ENCODE peak calls at places on chromosome 11, in ten cellular contexts. One of them, this sample, is unnamed.

GRCh38 chr11:110173775-110174644 is 80.8 kb downstream of the ZC3H12C start:
- DNase-seq in A172: no peak
- DNase-seq in A673: peak
- DNase-seq in lower leg skin: peak
- DNase-seq in activated T-cell treated with anti-CD3 and anti-CD28 coated beads, Interleukin-2, amount 50 U/mL, for 1 hour: peak
- DNase-seq in anterior cingulate cortex: peak
- DNase-seq in left cardiac atrium: peak
- DNase-seq in naive thymus-derived CD4-positive, alpha-beta T cell: peak
- DNase-seq in left kidney: peak
- DNase-seq in activated gamma-delta T cell treated with anti-CD3 and anti-CD28 coated beads, Interleukin-2, amount 50 U/mL, for 16 hours: peak
- DNase-seq in this sample: no peak

GRCh38 chr11:48141475-48142100 is 75.0 kb upstream of the OR4B1 start:
- DNase-seq in A172: peak
- DNase-seq in A673: no peak
- DNase-seq in lower leg skin: peak
- DNase-seq in activated T-cell treated with anti-CD3 and anti-CD28 coated beads, Interleukin-2, amount 50 U/mL, for 1 hour: no peak
- DNase-seq in anterior cingulate cortex: no peak
- DNase-seq in left cardiac atrium: no peak
- DNase-seq in naive thymus-derived CD4-positive, alpha-beta T cell: peak
- DNase-seq in left kidney: no peak
- DNase-seq in activated gamma-delta T cell treated with anti-CD3 and anti-CD28 coated beads, Interleukin-2, amount 50 U/mL, for 16 hours: no peak
- DNase-seq in this sample: peak

GRCh38 chr11:131839326-131839725 is 468.9 kb downstream of the NTM start:
- DNase-seq in A172: no peak
- DNase-seq in A673: no peak
- DNase-seq in lower leg skin: no peak
- DNase-seq in activated T-cell treated with anti-CD3 and anti-CD28 coated beads, Interleukin-2, amount 50 U/mL, for 1 hour: no peak
- DNase-seq in anterior cingulate cortex: no peak
- DNase-seq in left cardiac atrium: no peak
- DNase-seq in naive thymus-derived CD4-positive, alpha-beta T cell: no peak
- DNase-seq in left kidney: peak
- DNase-seq in activated gamma-delta T cell treated with anti-CD3 and anti-CD28 coated beads, Interleukin-2, amount 50 U/mL, for 16 hours: no peak
- DNase-seq in this sample: no peak

GRCh38 chr11:64000026-64000739 is 13.9 kb downstream of the OTUB1 start:
- DNase-seq in A172: no peak
- DNase-seq in A673: peak
- DNase-seq in lower leg skin: peak
- DNase-seq in activated T-cell treated with anti-CD3 and anti-CD28 coated beads, Interleukin-2, amount 50 U/mL, for 1 hour: peak
- DNase-seq in anterior cingulate cortex: peak
- DNase-seq in left cardiac atrium: peak
- DNase-seq in naive thymus-derived CD4-positive, alpha-beta T cell: peak
- DNase-seq in left kidney: peak
- DNase-seq in activated gamma-delta T cell treated with anti-CD3 and anti-CD28 coated beads, Interleukin-2, amount 50 U/mL, for 16 hours: peak
- DNase-seq in this sample: no peak

GRCh38 chr11:120811199-120811598 is 212.7 kb upstream of the TBCEL start:
- DNase-seq in A172: no peak
- DNase-seq in A673: no peak
- DNase-seq in lower leg skin: no peak
- DNase-seq in activated T-cell treated with anti-CD3 and anti-CD28 coated beads, Interleukin-2, amount 50 U/mL, for 1 hour: no peak
- DNase-seq in anterior cingulate cortex: no peak
- DNase-seq in left cardiac atrium: no peak
- DNase-seq in naive thymus-derived CD4-positive, alpha-beta T cell: no peak
- DNase-seq in left kidney: no peak
- DNase-seq in activated gamma-delta T cell treated with anti-CD3 and anti-CD28 coated beads, Interleukin-2, amount 50 U/mL, for 16 hours: no peak
- DNase-seq in this sample: no peak

GRCh38 chr11:106888386-106888785 is 129.9 kb downstream of the GUCY1A2 start:
- DNase-seq in A172: no peak
- DNase-seq in A673: no peak
- DNase-seq in lower leg skin: no peak
- DNase-seq in activated T-cell treated with anti-CD3 and anti-CD28 coated beads, Interleukin-2, amount 50 U/mL, for 1 hour: no peak
- DNase-seq in anterior cingulate cortex: no peak
- DNase-seq in left cardiac atrium: no peak
- DNase-seq in naive thymus-derived CD4-positive, alpha-beta T cell: no peak
- DNase-seq in left kidney: no peak
- DNase-seq in activated gamma-delta T cell treated with anti-CD3 and anti-CD28 coated beads, Interleukin-2, amount 50 U/mL, for 16 hours: no peak
- DNase-seq in this sample: no peak

GRCh38 chr11:15674756-15675155 is 560.0 kb downstream of the INSC start:
- DNase-seq in A172: no peak
- DNase-seq in A673: no peak
- DNase-seq in lower leg skin: no peak
- DNase-seq in activated T-cell treated with anti-CD3 and anti-CD28 coated beads, Interleukin-2, amount 50 U/mL, for 1 hour: no peak
- DNase-seq in anterior cingulate cortex: no peak
- DNase-seq in left cardiac atrium: no peak
- DNase-seq in naive thymus-derived CD4-positive, alpha-beta T cell: no peak
- DNase-seq in left kidney: no peak
- DNase-seq in activated gamma-delta T cell treated with anti-CD3 and anti-CD28 coated beads, Interleukin-2, amount 50 U/mL, for 16 hours: no peak
- DNase-seq in this sample: no peak

GRCh38 chr11:67436459-67437081 is 912 bp downstream of the PTPRCAP start:
- DNase-seq in A172: no peak
- DNase-seq in A673: no peak
- DNase-seq in lower leg skin: no peak
- DNase-seq in activated T-cell treated with anti-CD3 and anti-CD28 coated beads, Interleukin-2, amount 50 U/mL, for 1 hour: peak
- DNase-seq in anterior cingulate cortex: no peak
- DNase-seq in left cardiac atrium: peak
- DNase-seq in naive thymus-derived CD4-positive, alpha-beta T cell: peak
- DNase-seq in left kidney: no peak
- DNase-seq in activated gamma-delta T cell treated with anti-CD3 and anti-CD28 coated beads, Interleukin-2, amount 50 U/mL, for 16 hours: no peak
- DNase-seq in this sample: no peak

GRCh38 chr11:9490376-9490775 is 29.6 kb downstream of the ZNF143 start:
- DNase-seq in A172: no peak
- DNase-seq in A673: no peak
- DNase-seq in lower leg skin: no peak
- DNase-seq in activated T-cell treated with anti-CD3 and anti-CD28 coated beads, Interleukin-2, amount 50 U/mL, for 1 hour: no peak
- DNase-seq in anterior cingulate cortex: no peak
- DNase-seq in left cardiac atrium: no peak
- DNase-seq in naive thymus-derived CD4-positive, alpha-beta T cell: no peak
- DNase-seq in left kidney: no peak
- DNase-seq in activated gamma-delta T cell treated with anti-CD3 and anti-CD28 coated beads, Interleukin-2, amount 50 U/mL, for 16 hours: no peak
- DNase-seq in this sample: no peak

GRCh38 chr11:75476716-75477613 is 44.0 kb upstream of the KLHL35 start:
- DNase-seq in A172: no peak
- DNase-seq in A673: no peak
- DNase-seq in lower leg skin: no peak
- DNase-seq in activated T-cell treated with anti-CD3 and anti-CD28 coated beads, Interleukin-2, amount 50 U/mL, for 1 hour: no peak
- DNase-seq in anterior cingulate cortex: no peak
- DNase-seq in left cardiac atrium: no peak
- DNase-seq in naive thymus-derived CD4-positive, alpha-beta T cell: no peak
- DNase-seq in left kidney: peak
- DNase-seq in activated gamma-delta T cell treated with anti-CD3 and anti-CD28 coated beads, Interleukin-2, amount 50 U/mL, for 16 hours: no peak
- DNase-seq in this sample: no peak

GRCh38 chr11:18844753-18845367 is 53.3 kb upstream of the PTPN5 start:
- DNase-seq in A172: peak
- DNase-seq in A673: peak
- DNase-seq in lower leg skin: no peak
- DNase-seq in activated T-cell treated with anti-CD3 and anti-CD28 coated beads, Interleukin-2, amount 50 U/mL, for 1 hour: no peak
- DNase-seq in anterior cingulate cortex: no peak
- DNase-seq in left cardiac atrium: no peak
- DNase-seq in naive thymus-derived CD4-positive, alpha-beta T cell: no peak
- DNase-seq in left kidney: peak
- DNase-seq in activated gamma-delta T cell treated with anti-CD3 and anti-CD28 coated beads, Interleukin-2, amount 50 U/mL, for 16 hours: no peak
- DNase-seq in this sample: peak

GRCh38 chr11:1744137-1744878 is 6.1 kb downstream of the IFITM10 start:
- DNase-seq in A172: no peak
- DNase-seq in A673: no peak
- DNase-seq in lower leg skin: peak
- DNase-seq in activated T-cell treated with anti-CD3 and anti-CD28 coated beads, Interleukin-2, amount 50 U/mL, for 1 hour: no peak
- DNase-seq in anterior cingulate cortex: peak
- DNase-seq in left cardiac atrium: peak
- DNase-seq in naive thymus-derived CD4-positive, alpha-beta T cell: no peak
- DNase-seq in left kidney: no peak
- DNase-seq in activated gamma-delta T cell treated with anti-CD3 and anti-CD28 coated beads, Interleukin-2, amount 50 U/mL, for 16 hours: no peak
- DNase-seq in this sample: peak

GRCh38 chr11:60119708-60120107 is 31.2 kb downstream of the MS4A2 start:
- DNase-seq in A172: no peak
- DNase-seq in A673: no peak
- DNase-seq in lower leg skin: no peak
- DNase-seq in activated T-cell treated with anti-CD3 and anti-CD28 coated beads, Interleukin-2, amount 50 U/mL, for 1 hour: no peak
- DNase-seq in anterior cingulate cortex: no peak
- DNase-seq in left cardiac atrium: no peak
- DNase-seq in naive thymus-derived CD4-positive, alpha-beta T cell: no peak
- DNase-seq in left kidney: no peak
- DNase-seq in activated gamma-delta T cell treated with anti-CD3 and anti-CD28 coated beads, Interleukin-2, amount 50 U/mL, for 16 hours: no peak
- DNase-seq in this sample: no peak

GRCh38 chr11:119206512-119207299 is 567 bp downstream of the CBL start:
- DNase-seq in A172: no peak
- DNase-seq in A673: peak
- DNase-seq in lower leg skin: peak
- DNase-seq in activated T-cell treated with anti-CD3 and anti-CD28 coated beads, Interleukin-2, amount 50 U/mL, for 1 hour: peak
- DNase-seq in anterior cingulate cortex: peak
- DNase-seq in left cardiac atrium: peak
- DNase-seq in naive thymus-derived CD4-positive, alpha-beta T cell: peak
- DNase-seq in left kidney: peak
- DNase-seq in activated gamma-delta T cell treated with anti-CD3 and anti-CD28 coated beads, Interleukin-2, amount 50 U/mL, for 16 hours: peak
- DNase-seq in this sample: peak

GRCh38 chr11:763073-763463 is 14.2 kb downstream of the GATD1 start:
- DNase-seq in A172: no peak
- DNase-seq in A673: no peak
- DNase-seq in lower leg skin: peak
- DNase-seq in activated T-cell treated with anti-CD3 and anti-CD28 coated beads, Interleukin-2, amount 50 U/mL, for 1 hour: no peak
- DNase-seq in anterior cingulate cortex: no peak
- DNase-seq in left cardiac atrium: no peak
- DNase-seq in naive thymus-derived CD4-positive, alpha-beta T cell: no peak
- DNase-seq in left kidney: no peak
- DNase-seq in activated gamma-delta T cell treated with anti-CD3 and anti-CD28 coated beads, Interleukin-2, amount 50 U/mL, for 16 hours: no peak
- DNase-seq in this sample: no peak

GRCh38 chr11:3723014-3723708 is 52.0 kb upstream of the CHRNA10 start:
- DNase-seq in A172: peak
- DNase-seq in A673: peak
- DNase-seq in lower leg skin: no peak
- DNase-seq in activated T-cell treated with anti-CD3 and anti-CD28 coated beads, Interleukin-2, amount 50 U/mL, for 1 hour: no peak
- DNase-seq in anterior cingulate cortex: no peak
- DNase-seq in left cardiac atrium: no peak
- DNase-seq in naive thymus-derived CD4-positive, alpha-beta T cell: no peak
- DNase-seq in left kidney: no peak
- DNase-seq in activated gamma-delta T cell treated with anti-CD3 and anti-CD28 coated beads, Interleukin-2, amount 50 U/mL, for 16 hours: no peak
- DNase-seq in this sample: peak

GRCh38 chr11:84558085-84558905 is 1068.8 kb downstream of the DLG2 start:
- DNase-seq in A172: peak
- DNase-seq in A673: peak
- DNase-seq in lower leg skin: no peak
- DNase-seq in activated T-cell treated with anti-CD3 and anti-CD28 coated beads, Interleukin-2, amount 50 U/mL, for 1 hour: no peak
- DNase-seq in anterior cingulate cortex: peak
- DNase-seq in left cardiac atrium: no peak
- DNase-seq in naive thymus-derived CD4-positive, alpha-beta T cell: peak
- DNase-seq in left kidney: peak
- DNase-seq in activated gamma-delta T cell treated with anti-CD3 and anti-CD28 coated beads, Interleukin-2, amount 50 U/mL, for 16 hours: no peak
- DNase-seq in this sample: peak

GRCh38 chr11:71999360-71999759 is 651 bp downstream of the IL18BP start:
- DNase-seq in A172: peak
- DNase-seq in A673: no peak
- DNase-seq in lower leg skin: no peak
- DNase-seq in activated T-cell treated with anti-CD3 and anti-CD28 coated beads, Interleukin-2, amount 50 U/mL, for 1 hour: no peak
- DNase-seq in anterior cingulate cortex: no peak
- DNase-seq in left cardiac atrium: no peak
- DNase-seq in naive thymus-derived CD4-positive, alpha-beta T cell: no peak
- DNase-seq in left kidney: no peak
- DNase-seq in activated gamma-delta T cell treated with anti-CD3 and anti-CD28 coated beads, Interleukin-2, amount 50 U/mL, for 16 hours: no peak
- DNase-seq in this sample: peak

GRCh38 chr11:28417601-28418323 is 309.6 kb downstream of the METTL15 start:
- DNase-seq in A172: no peak
- DNase-seq in A673: no peak
- DNase-seq in lower leg skin: no peak
- DNase-seq in activated T-cell treated with anti-CD3 and anti-CD28 coated beads, Interleukin-2, amount 50 U/mL, for 1 hour: no peak
- DNase-seq in anterior cingulate cortex: no peak
- DNase-seq in left cardiac atrium: no peak
- DNase-seq in naive thymus-derived CD4-positive, alpha-beta T cell: no peak
- DNase-seq in left kidney: no peak
- DNase-seq in activated gamma-delta T cell treated with anti-CD3 and anti-CD28 coated beads, Interleukin-2, amount 50 U/mL, for 16 hours: no peak
- DNase-seq in this sample: no peak

GRCh38 chr11:111176603-111177002 is 68.9 kb upstream of the POU2AF2 start:
- DNase-seq in A172: no peak
- DNase-seq in A673: no peak
- DNase-seq in lower leg skin: no peak
- DNase-seq in activated T-cell treated with anti-CD3 and anti-CD28 coated beads, Interleukin-2, amount 50 U/mL, for 1 hour: no peak
- DNase-seq in anterior cingulate cortex: no peak
- DNase-seq in left cardiac atrium: no peak
- DNase-seq in naive thymus-derived CD4-positive, alpha-beta T cell: no peak
- DNase-seq in left kidney: no peak
- DNase-seq in activated gamma-delta T cell treated with anti-CD3 and anti-CD28 coated beads, Interleukin-2, amount 50 U/mL, for 16 hours: no peak
- DNase-seq in this sample: no peak

GRCh38 chr11:63014408-63015055 is 1.1 kb downstream of the SLC22A8 start:
- DNase-seq in A172: no peak
- DNase-seq in A673: no peak
- DNase-seq in lower leg skin: peak
- DNase-seq in activated T-cell treated with anti-CD3 and anti-CD28 coated beads, Interleukin-2, amount 50 U/mL, for 1 hour: no peak
- DNase-seq in anterior cingulate cortex: no peak
- DNase-seq in left cardiac atrium: no peak
- DNase-seq in naive thymus-derived CD4-positive, alpha-beta T cell: no peak
- DNase-seq in left kidney: no peak
- DNase-seq in activated gamma-delta T cell treated with anti-CD3 and anti-CD28 coated beads, Interleukin-2, amount 50 U/mL, for 16 hours: no peak
- DNase-seq in this sample: no peak

GRCh38 chr11:30426781-30427180 is 103.9 kb downstream of the ARL14EP start:
- DNase-seq in A172: no peak
- DNase-seq in A673: no peak
- DNase-seq in lower leg skin: no peak
- DNase-seq in activated T-cell treated with anti-CD3 and anti-CD28 coated beads, Interleukin-2, amount 50 U/mL, for 1 hour: no peak
- DNase-seq in anterior cingulate cortex: no peak
- DNase-seq in left cardiac atrium: no peak
- DNase-seq in naive thymus-derived CD4-positive, alpha-beta T cell: no peak
- DNase-seq in left kidney: no peak
- DNase-seq in activated gamma-delta T cell treated with anti-CD3 and anti-CD28 coated beads, Interleukin-2, amount 50 U/mL, for 16 hours: no peak
- DNase-seq in this sample: no peak